ENCODE peak calls at places on chromosomes 12 and 14, in ten cellular contexts. R is PC-3, I is HFFc6, Z is heart right ventricle, X is GM06990, L is uterus, Y is fibroblast of lung, C is right atrium auricular region, T is SK-N-SH, P is B cell. A is an unnamed sample.

GRCh38 chr12:95790025-95790911 is at the start of gene NTN4:
- DNase-seq in T (peak), Z (peak), L (peak), P (peak), I (peak), X (peak), R (peak), C (no peak), Y (no peak), A (no peak)

GRCh38 chr12:103768467-103769123 is 72.4 kb downstream of the NT5DC3 start:
- DNase-seq in P (no peak), L (no peak), X (no peak), R (peak), T (no peak), Z (no peak), Y (no peak), C (no peak), I (no peak), A (no peak)

GRCh38 chr12:27162229-27162537 is 79.8 kb upstream of the C12orf71 start:
- DNase-seq in R (peak), Y (no peak), I (no peak), T (no peak), X (no peak), Z (no peak), L (no peak), C (no peak), P (no peak), A (no peak)

GRCh38 chr12:64679487-64679983 is 69.2 kb downstream of the RASSF3 start:
- DNase-seq in Z (peak), T (peak), L (peak), Y (peak), P (no peak), X (no peak), R (peak), I (no peak), C (peak), A (no peak)

GRCh38 chr12:108939594-108939993 is 59.7 kb downstream of the DAO start:
- DNase-seq in R (peak), I (peak), L (no peak), C (no peak), Z (no peak), X (no peak), Y (peak), T (no peak), P (no peak), A (no peak)

GRCh38 chr12:25495336-25496097 is 57.6 kb downstream of the LMNTD1 start:
- DNase-seq in R (peak), L (no peak), Z (no peak), I (peak), T (no peak), C (no peak), P (no peak), Y (peak), X (no peak), A (no peak)

GRCh38 chr12:124852329-124852831 is 11.3 kb downstream of the SCARB1 start:
- DNase-seq in L (no peak), X (no peak), C (no peak), Y (no peak), R (no peak), T (no peak), Z (peak), P (no peak), I (no peak), A (no peak)

GRCh38 chr14:104735830-104736642 is 12.0 kb downstream of the ADSS1 start:
- DNase-seq in T (peak), X (no peak), Z (peak), I (peak), P (peak), Y (peak), C (peak), L (peak), R (no peak), A (no peak)

GRCh38 chr14:97930191-97930590 is 1133.0 kb downstream of the VRK1 start:
- DNase-seq in Y (no peak), Z (no peak), I (no peak), R (no peak), X (no peak), L (no peak), P (no peak), T (no peak), C (no peak), A (no peak)

GRCh38 chr12:88067301-88067700 is 38.1 kb upstream of the C12orf50 start:
- DNase-seq in R (no peak), C (no peak), Z (no peak), T (no peak), P (no peak), L (no peak), X (no peak), I (no peak), Y (no peak), A (no peak)

GRCh38 chr14:67584931-67585330 is 15.1 kb downstream of the PIGH start:
- DNase-seq in P (no peak), Z (no peak), T (no peak), X (no peak), C (no peak), I (no peak), L (no peak), R (no peak), Y (no peak), A (no peak)

GRCh38 chr12:34348836-34349672 is 326.8 kb downstream of the ALG10 start:
- DNase-seq in Y (no peak), R (peak), T (no peak), X (no peak), P (no peak), I (no peak), C (no peak), Z (no peak), L (no peak), A (no peak)

GRCh38 chr12:6363010-6363329 is 12.4 kb downstream of the SCNN1A start:
- DNase-seq in C (no peak), I (no peak), R (no peak), Z (no peak), L (no peak), P (no peak), Y (no peak), T (no peak), X (no peak), A (no peak)

GRCh38 chr12:6364037-6364360 is 11.4 kb downstream of the SCNN1A start:
- DNase-seq in I (no peak), Z (no peak), R (peak), P (no peak), X (no peak), C (no peak), T (no peak), Y (no peak), L (peak), A (no peak)

GRCh38 chr12:6361834-6362233 is 13.5 kb downstream of the SCNN1A start:
- DNase-seq in T (no peak), X (no peak), Y (peak), Z (peak), C (no peak), R (peak), P (no peak), L (no peak), I (no peak), A (no peak)

GRCh38 chr12:6362383-6362782 is 13.0 kb downstream of the SCNN1A start:
- DNase-seq in P (no peak), X (no peak), L (no peak), C (no peak), I (no peak), T (no peak), Y (no peak), R (peak), Z (no peak), A (no peak)

DNA sequence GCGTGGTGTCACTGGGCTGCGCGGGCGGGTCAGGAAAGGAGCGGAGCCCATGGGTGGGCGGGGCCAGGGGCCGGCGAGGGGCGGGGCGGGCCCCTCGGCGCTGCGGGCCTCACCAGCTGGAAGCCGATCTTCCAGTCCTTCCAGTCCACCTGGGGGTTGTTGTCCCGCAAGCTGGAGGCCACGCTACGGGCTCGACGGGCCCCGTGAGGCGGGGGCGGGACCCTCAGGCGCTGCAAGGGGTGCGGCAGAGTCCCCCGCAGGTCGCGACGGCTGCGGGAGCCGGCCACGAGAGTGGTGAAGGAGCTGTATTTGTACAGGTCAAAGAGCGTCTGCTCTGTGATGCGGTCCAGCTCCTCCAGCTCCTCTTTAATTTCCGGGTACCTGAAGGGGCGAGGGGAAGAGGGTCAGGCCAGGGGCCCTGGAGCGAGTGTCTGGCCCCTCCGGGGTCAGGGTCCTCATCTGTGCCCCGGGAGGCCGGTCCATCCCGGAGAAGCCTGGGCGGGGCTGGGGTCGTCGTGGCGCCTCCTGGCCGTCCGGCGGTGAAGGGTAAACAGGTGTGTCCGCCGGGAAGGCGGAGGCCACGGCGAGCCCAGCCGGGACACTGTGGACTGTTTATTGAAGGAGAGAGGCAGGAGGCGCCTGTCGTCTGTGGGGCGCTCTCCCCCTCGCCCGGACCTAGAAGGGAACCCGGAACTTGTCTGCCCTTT is 11.9 kb downstream of the SCNN1A start:
- DNase-seq in L (peak), Y (peak), T (peak), Z (peak), X (peak), I (no peak), C (peak), P (peak), R (peak), A (no peak)
- TF ChIP-seq CTCF in L (peak), Y (no peak), T (no peak), Z (no peak), X (no peak), I (no peak), C (no peak), P (no peak), R (peak), A (no peak)

DNA sequence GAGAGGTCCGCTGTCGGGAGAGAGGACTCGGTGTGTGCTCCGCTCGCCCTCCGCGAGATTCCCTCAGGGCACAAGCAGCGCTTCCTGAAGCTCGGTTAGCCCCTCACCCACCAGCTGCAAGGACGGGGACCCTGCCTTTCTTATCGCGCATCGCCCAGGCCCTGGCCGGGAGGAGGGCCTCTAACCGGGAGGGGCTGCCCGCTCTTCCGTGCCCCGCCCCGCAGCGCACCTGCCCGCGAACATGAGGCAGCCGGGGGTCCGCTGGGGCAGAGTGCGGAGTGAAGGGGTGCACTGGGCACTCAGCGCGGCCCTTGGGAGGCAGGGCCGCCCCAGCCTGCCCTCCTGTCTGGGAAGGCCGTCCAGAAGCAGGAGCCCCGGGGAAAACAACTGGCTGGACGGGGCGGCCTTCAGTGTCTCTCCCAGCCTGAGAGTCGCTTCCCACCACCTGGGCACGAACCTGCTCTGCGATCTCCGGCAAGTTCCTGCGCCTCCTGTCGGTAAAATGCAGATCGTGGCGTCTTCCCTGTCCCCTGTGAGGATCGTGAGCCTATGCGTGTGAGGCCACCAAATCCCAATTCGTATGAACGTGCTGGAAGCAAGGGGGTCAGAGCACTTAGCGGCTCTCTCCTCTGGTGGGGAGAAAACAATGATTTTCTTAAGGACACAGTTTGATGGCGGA is 28.0 kb upstream of the ADIPOR2 start:
- DNase-seq in Z (peak), C (no peak), X (peak), Y (peak), R (no peak), P (no peak), L (peak), T (peak), I (no peak), A (no peak)
- TF ChIP-seq CTCF in Z (peak), C (no peak), X (no peak), Y (peak), R (no peak), P (peak), L (peak), T (no peak), I (peak), A (no peak)

DNA sequence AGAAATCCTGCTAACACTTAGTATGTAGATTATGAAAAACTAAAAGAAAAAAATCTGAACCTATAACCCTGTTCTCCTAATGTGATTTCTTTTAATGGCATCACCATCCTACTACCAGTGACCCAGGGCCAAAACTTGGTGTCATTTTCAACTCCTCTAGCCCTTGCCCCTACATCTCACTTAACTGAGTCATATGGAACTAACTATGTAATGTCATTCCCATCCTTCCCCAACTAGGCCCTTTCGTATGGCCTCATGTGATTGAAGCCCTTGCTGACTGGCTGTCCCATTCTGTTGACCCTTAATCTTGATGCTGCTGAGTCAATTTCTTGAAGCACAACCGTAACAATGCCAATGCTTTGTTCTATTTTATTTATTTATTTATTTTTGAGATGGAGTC is 7.6 kb downstream of the DMAC2L start:
- DNase-seq in Y (peak), X (no peak), L (no peak), P (no peak), R (peak), Z (no peak), T (no peak), C (no peak), I (no peak), A (no peak)
- TF ChIP-seq CTCF in Y (no peak), X (no peak), L (no peak), P (no peak), R (no peak), Z (no peak), T (no peak), C (no peak), I (no peak), A (no peak)

DNA sequence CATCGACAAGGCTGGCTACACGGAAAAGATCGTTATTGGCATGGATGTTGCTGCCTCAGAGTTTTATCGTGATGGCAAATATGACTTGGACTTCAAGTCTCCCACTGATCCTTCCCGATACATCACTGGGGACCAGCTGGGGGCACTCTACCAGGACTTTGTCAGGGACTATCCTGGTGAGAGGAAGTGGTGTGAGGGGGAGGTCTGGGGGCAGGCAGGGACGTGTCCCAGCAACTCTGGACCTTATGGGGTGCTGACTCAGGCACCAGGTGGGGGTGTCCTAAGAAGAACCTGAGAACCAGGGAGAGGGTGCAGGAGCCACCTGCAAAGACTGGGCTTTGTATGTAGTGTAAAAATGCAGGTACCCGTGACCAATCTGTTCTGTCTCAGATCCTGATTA is 5.2 kb downstream of the ENO2 start:
- DNase-seq in P (no peak), Y (no peak), R (no peak), X (no peak), T (no peak), Z (no peak), L (no peak), I (no peak), C (no peak), A (no peak)
- TF ChIP-seq CTCF in P (no peak), Y (no peak), R (peak), X (peak), T (no peak), Z (no peak), L (no peak), I (peak), C (no peak), A (no peak)

GRCh38 chr14:92482621-92483319 is 30.8 kb upstream of the RIN3 start:
- DNase-seq in C (peak), Z (no peak), I (no peak), T (no peak), L (no peak), Y (no peak), R (no peak), X (no peak), P (no peak), A (no peak)

GRCh38 chr14:92484132-92484823 is 29.3 kb upstream of the RIN3 start:
- DNase-seq in R (no peak), Z (no peak), T (no peak), P (no peak), L (no peak), X (no peak), C (no peak), I (no peak), Y (no peak), A (no peak)

GRCh38 chr14:92480856-92481255 is 32.7 kb upstream of the RIN3 start:
- DNase-seq in T (no peak), Z (no peak), X (no peak), L (no peak), C (no peak), R (no peak), I (no peak), Y (no peak), P (no peak), A (no peak)

GRCh38 chr14:92481811-92482559 is 31.6 kb upstream of the RIN3 start:
- DNase-seq in R (no peak), C (peak), I (no peak), T (no peak), Y (no peak), P (no peak), Z (no peak), L (no peak), X (no peak), A (no peak)

DNA sequence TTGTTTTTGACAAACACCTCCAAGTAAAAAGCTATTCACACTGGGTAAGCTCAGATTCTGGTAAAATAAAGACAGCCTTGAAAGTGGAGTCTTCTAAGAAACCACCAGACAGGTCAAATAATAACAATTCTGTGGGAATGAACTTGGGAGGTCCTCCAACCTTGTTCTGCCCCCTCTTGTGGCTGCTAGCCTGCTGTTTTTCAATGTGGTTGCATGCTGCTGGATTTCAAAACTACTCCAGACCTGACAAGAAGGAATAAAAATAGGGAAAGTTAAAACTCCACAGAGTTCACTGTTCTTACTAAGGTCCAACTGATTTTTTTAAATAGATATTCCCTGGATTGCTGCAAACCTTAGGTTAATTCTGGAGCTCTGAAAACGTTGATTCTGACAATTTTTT is 32.2 kb upstream of the RIN3 start:
- DNase-seq in R (no peak), I (no peak), X (no peak), Z (no peak), C (peak), T (no peak), Y (peak), P (no peak), L (no peak), A (no peak)
- TF ChIP-seq CTCF in R (peak), I (peak), X (peak), Z (peak), C (no peak), T (peak), Y (peak), P (no peak), L (no peak), A (no peak)

GRCh38 chr12:106171117-106171750 is 32.5 kb upstream of the NUAK1 start:
- DNase-seq in X (no peak), R (no peak), C (no peak), I (no peak), T (no peak), L (no peak), Z (no peak), P (no peak), Y (no peak), A (no peak)
- TF ChIP-seq CTCF in X (no peak), R (no peak), C (no peak), I (peak), T (no peak), L (peak), Z (peak), P (no peak), Y (no peak), A (no peak)